ENCODE peak calls at places on chromosome 17, in five cellular contexts. H is OCI-LY7, W is right lobe of liver, X is pancreas, O is PC-9. G is an unnamed sample. For H3K4me1, the result is how much of the 10 kb centered on the place peaks cover.

GRCh38 chr17:58059141-58059540 is 24.1 kb upstream of the DYNLL2 start:
- DNase-seq in H (no peak), W (no peak), X (no peak), O (no peak), G (no peak)

GRCh38 chr17:76791053-76791980 is 53.4 kb downstream of the MFSD11 start:
- DNase-seq in H (peak), W (no peak), X (peak), O (no peak), G (peak)

GRCh38 chr17:44941712-44942331 is 5.8 kb downstream of the KIF18B start:
- DNase-seq in H (no peak), W (peak), X (peak), O (no peak), G (no peak)

GRCh38 chr17:63841350-63842172 is 924 bp downstream of the SMARCD2 start:
- DNase-seq in H (peak), W (peak), X (peak), O (no peak), G (peak)

GRCh38 chr17:62679866-62680377 is 52.5 kb downstream of the MRC2 start:
- DNase-seq in H (no peak), W (no peak), X (no peak), O (no peak), G (no peak)

GRCh38 chr17:59165933-59166342 is 10.4 kb downstream of the PRR11 start:
- DNase-seq in H (peak), W (no peak), X (no peak), O (no peak), G (no peak)

GRCh38 chr17:7035591-7036368 is at the start of gene SLC16A13:
- DNase-seq in H (peak), W (peak), X (peak), O (peak), G (peak)

GRCh38 chr17:47895254-47895855 is 681 bp upstream of the SP2 start:
- DNase-seq in H (peak), W (no peak), X (no peak), O (peak), G (no peak)

GRCh38 chr17:46910179-46910927 is 12.6 kb upstream of the GOSR2 start:
- DNase-seq in H (no peak), W (no peak), X (peak), O (no peak), G (no peak)

GRCh38 chr17:81930142-81931125 is 2.9 kb upstream of the MAFG start:
- DNase-seq in H (no peak), W (peak), X (peak), O (no peak), G (no peak)

GRCh38 chr17:82881900-82882714 is 42.3 kb upstream of the ZNF750 start:
- DNase-seq in H (no peak), W (peak), X (no peak), O (no peak), G (peak)

GRCh38 chr17:65198653-65199382 is 61.6 kb downstream of the RGS9 start:
- DNase-seq in H (peak), W (no peak), X (no peak), O (peak), G (peak)

GRCh38 chr17:45857977-45858708 is 13.5 kb downstream of the SPPL2C start:
- DNase-seq in H (no peak), W (no peak), X (no peak), O (no peak), G (no peak)

GRCh38 chr17:4159761-4160160 is 16.8 kb downstream of the CYB5D2 start:
- DNase-seq in H (no peak), W (no peak), X (no peak), O (no peak), G (no peak)

GRCh38 chr17:4155980-4156620 is 13.1 kb downstream of the CYB5D2 start:
- DNase-seq in H (no peak), W (no peak), X (no peak), O (no peak), G (no peak)

GRCh38 chr17:4154201-4154600 is 11.2 kb downstream of the CYB5D2 start:
- DNase-seq in H (no peak), W (no peak), X (no peak), O (no peak), G (no peak)

GRCh38 chr17:4157618-4158333 is 14.8 kb downstream of the CYB5D2 start:
- DNase-seq in H (no peak), W (no peak), X (no peak), O (no peak), G (no peak)

DNA sequence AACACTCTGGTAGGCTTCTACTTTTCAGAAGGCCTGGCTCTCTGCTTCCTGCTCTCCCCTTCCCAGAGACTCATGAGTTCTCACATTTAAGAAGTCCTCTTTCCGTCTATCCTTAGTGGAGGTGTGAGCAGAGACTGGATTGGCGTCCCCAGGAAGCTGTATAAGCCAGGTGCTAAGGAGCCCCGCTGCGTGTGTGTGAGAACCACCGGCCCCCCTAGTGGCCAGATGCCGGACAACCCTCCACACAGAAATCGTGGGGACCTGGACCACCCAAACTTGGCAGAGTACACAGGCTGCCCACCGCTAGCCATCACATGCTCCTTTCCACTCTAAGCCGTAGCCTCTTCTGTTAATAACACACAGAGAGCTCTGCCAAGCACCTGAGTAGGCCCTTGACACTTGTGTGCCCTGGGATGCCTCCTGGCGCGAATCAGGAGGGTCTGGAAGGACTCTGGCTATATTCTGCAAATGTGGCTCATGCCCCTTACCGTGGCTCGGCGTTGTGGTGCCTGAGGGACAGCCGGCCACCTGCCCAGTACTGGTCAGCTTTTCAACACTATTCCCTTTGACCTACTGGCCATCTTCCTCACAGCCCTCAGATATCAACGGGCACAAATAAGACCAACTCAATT is 13.9 kb downstream of the CYB5D2 start:
- DNase-seq in H (peak), W (no peak), X (no peak), O (no peak), G (no peak)
- TF ChIP-seq CTCF in H (peak), W (no peak), X (no peak), O (no peak), G (no peak)

DNA sequence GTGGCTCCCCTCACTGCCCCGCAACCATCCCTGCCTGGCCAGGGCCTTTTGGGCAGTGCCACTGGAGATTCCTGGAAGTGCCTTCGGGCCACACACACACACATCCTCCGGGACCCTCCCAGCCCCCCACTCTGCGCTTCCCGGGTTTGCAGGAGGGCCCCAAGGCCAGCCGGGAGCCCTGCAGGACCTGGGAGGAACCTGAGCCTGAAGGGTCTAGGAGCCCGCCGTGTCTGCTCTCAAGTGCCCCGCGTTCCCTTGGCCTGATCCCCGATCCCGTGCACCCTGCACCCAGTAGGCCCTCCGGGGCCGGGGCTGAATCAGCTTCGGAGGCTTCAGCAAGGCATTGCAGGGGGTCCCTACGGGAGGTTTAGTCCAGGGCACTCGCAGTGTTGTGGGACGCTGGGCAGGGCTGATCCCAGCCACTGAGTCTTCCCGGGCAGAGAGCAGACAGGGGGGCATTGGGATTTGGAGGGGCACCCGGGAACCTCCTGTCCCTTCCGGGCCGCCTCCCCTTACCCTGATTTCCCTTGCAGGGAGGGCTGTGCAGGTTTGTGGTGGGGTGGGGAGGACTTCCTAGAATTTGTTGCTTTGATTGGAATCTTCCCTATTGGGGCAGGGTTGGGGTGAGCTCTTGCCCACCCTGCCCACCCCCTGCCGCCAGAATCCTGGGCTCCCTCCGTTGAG is 36.9 kb downstream of the TMEM235 start:
- DNase-seq in H (no peak), W (no peak), X (peak), O (no peak), G (no peak)
- H3K4me1 ChIP-seq in H (under half), W (under half), X (under half), O (under half), G (under half)

DNA sequence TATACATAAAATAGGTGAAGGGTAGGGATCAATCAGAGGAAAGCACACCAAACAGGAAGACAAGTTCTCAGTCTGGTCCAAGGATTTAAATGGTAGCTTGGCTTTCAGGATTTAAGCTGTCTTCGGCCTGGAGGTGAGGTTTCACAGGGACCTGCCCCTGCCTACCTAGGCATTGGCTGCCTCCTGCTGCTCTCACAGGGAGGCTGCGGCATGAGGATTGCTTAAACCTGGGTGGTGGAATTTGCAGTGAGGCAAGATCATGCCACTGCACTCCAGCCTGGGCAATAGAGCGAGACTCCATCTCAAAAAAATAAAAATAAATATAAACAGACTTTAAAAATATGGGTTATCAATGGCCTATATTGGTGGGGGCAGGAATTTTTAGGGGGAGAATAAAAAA is 114.5 kb downstream of the GAS7 start:
- DNase-seq in H (no peak), W (no peak), X (no peak), O (no peak), G (no peak)
- H3K27ac ChIP-seq in H (no peak), W (no peak), X (no peak), O (no peak), G (no peak)

GRCh38 chr17:75783803-75784472 is 668 bp upstream of the UNK start:
- DNase-seq in H (peak), W (peak), X (peak), O (no peak), G (no peak)
- TF ChIP-seq CTCF in H (no peak), W (no peak), X (no peak), O (no peak), G (no peak)

GRCh38 chr17:2393184-2393953 is 7.5 kb downstream of the MNT start:
- DNase-seq in H (peak), W (peak), X (peak), O (no peak), G (peak)
- H3K4me1 ChIP-seq in H (under half), W (under half), X (under half), O (under half), G (half or more)

DNA sequence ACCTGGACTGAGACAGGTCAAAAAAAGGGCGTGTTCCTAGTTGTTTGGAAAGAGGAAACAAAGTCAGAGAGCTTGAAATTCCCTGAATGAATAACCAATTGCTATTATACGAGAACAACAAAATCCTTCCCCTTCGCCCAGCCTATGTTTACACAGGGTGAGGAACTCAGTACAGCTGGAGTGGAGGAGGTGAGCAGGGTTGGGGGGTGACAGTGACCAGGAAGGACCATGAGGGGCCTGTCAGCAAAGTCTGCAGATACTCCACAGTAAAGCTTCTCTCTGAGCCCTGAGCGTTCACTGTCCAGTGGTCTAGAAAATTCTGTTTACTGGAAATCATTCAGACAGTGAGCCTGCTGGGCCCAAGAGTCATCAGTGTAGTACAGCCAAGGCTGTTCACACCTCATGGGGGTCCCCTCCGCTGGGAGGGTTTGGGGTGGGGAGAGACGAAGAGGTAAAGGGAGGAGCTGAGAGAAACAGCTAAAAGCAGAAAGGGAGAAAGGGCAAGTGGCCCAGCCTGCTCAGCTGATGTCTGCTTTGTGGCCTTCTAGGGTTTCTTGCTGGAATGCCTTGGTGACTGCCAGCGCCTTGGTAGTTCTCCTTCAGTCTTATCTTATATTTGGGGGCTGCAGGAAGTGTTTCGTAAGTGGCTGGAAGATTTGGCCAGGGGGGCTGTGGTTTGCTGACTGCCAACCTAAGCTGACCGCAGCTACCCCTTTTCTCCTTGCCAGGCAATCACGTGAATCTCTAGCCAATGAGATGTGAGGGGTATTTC is 5.7 kb downstream of the DUSP3 start:
- DNase-seq in H (no peak), W (peak), X (no peak), O (no peak), G (no peak)
- H3K27ac ChIP-seq in H (no peak), W (peak), X (no peak), O (no peak), G (peak)

DNA sequence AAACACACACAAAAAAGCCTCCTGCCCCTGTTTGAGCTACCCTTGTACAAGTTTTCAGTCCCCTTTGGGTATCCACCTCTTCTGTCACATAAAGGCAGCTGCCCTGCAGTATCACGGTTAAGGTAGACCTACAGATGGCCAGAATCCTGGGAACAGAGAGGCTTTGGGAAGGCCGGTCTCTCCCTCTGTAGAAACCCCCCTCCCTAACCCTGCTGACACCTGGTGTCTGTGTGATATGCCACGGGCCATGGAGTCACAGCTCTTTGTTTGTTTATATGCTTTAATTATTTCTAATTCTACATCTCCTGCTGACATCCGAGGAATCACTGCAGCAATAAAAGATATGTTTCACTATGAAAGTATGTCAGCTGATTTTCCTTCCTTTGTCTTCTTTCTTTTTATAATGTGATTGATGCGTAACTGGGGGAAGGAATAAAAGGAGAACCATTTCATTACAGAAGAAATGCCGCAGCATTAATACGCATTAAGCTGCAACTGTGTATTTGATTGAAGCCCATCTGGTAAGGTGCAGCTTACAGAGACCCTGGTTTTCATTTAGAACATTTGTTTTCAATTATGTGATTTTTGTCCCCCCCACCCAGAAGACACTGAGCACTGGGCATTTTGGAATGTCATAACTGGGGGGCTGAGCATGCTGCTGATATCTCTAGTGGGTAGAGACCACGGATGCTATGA is 142.1 kb downstream of the SLC39A11 start:
- DNase-seq in H (no peak), W (no peak), X (no peak), O (no peak), G (no peak)
- TF ChIP-seq CTCF in H (no peak), W (no peak), X (no peak), O (no peak), G (no peak)

GRCh38 chr17:78745407-78746088 is 36.5 kb downstream of the CYTH1 start:
- DNase-seq in H (peak), W (no peak), X (no peak), O (no peak), G (no peak)
- H3K4me1 ChIP-seq in H (half or more), W (under half), X (under half), O (under half), G (under half)

DNA sequence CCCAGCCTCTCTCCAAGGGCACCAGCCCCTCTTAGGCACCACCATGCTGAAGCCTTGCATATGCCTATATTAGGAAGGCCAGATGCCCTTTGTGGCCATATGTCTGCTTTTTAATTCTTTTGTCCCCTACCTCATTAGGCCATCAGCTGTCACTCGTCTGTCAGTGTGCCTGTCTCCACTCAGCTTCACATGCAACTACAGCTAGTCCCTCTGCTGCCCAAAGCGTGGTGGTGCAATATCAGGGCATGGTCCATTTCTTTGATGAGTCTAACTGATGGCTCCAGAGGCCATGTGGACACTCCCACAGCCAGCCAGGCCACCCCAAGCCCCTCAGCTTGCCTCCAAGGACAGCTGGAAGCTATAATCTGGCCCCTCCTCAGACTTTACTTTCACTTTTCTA is 36.3 kb downstream of the MYO18A start:
- DNase-seq in H (peak), W (peak), X (no peak), O (peak), G (no peak)
- H3K27ac ChIP-seq in H (no peak), W (no peak), X (no peak), O (no peak), G (peak)